ENCODE peak calls at places on chromosome 7, in seven cellular contexts. W is heart right ventricle; Z is pons; F is breast epithelium; Q is stimulated activated CD8-positive, alpha-beta memory T cell treated with anti-CD3 and anti-CD28 coated beads, Interleukin-15, amount 100 ng/mL, for 1 hour; I is choroid plexus epithelial cell; E is fibroblast of lung. K is an unnamed sample.

GRCh38 chr7:28395404-28395803 is 16.9 kb upstream of the CREB5 start:
- DNase-seq in W (no peak), Z (no peak), F (no peak), Q (no peak), I (no peak), E (no peak), K (no peak)

GRCh38 chr7:67618569-67619543 is 622.2 kb downstream of the TYW1 start:
- DNase-seq in W (peak; percentile 19), Z (no peak), F (no peak), Q (no peak), I (no peak), E (peak; percentile 3), K (no peak)

GRCh38 chr7:141102436-141102835 is 28.6 kb downstream of the TMEM178B start:
- DNase-seq in W (no peak), Z (no peak), F (no peak), Q (no peak), I (no peak), E (no peak), K (no peak)

GRCh38 chr7:25852249-25852994 is 299.6 kb upstream of the NFE2L3 start:
- DNase-seq in W (peak; percentile 36), Z (no peak), F (no peak), Q (no peak), I (peak; percentile 74), E (no peak), K (no peak)

GRCh38 chr7:79789584-79790345 is 336.3 kb upstream of the MAGI2 start:
- DNase-seq in W (no peak), Z (peak; percentile 9), F (no peak), Q (no peak), I (peak; percentile 77), E (peak; percentile 64), K (no peak)

GRCh38 chr7:129438281-129438838 is 4.1 kb downstream of the STRIP2 start:
- DNase-seq in W (no peak), Z (no peak), F (no peak), Q (no peak), I (no peak), E (no peak), K (no peak)

GRCh38 chr7:140689199-140690152 is 7.0 kb upstream of the NDUFB2 start:
- DNase-seq in W (no peak), Z (no peak), F (peak; percentile 8), Q (no peak), I (no peak), E (no peak), K (no peak)

GRCh38 chr7:1943933-1944618 is 274.0 kb downstream of the ELFN1 start:
- DNase-seq in W (peak; percentile 7), Z (no peak), F (no peak), Q (no peak), I (peak; percentile 26), E (no peak), K (no peak)

GRCh38 chr7:108290344-108291134 is 160.4 kb upstream of the LAMB4 start:
- DNase-seq in W (no peak), Z (no peak), F (no peak), Q (no peak), I (no peak), E (no peak), K (no peak)

GRCh38 chr7:1357601-1358271 is 101.5 kb downstream of the MICALL2 start:
- DNase-seq in W (no peak), Z (no peak), F (no peak), Q (no peak), I (no peak), E (no peak), K (no peak)

GRCh38 chr7:27966219-27966780 is 214.3 kb downstream of the JAZF1 start:
- DNase-seq in W (no peak), Z (no peak), F (no peak), Q (no peak), I (no peak), E (no peak), K (no peak)

GRCh38 chr7:134593530-134594392 is 44.9 kb downstream of the AKR1B15 start:
- DNase-seq in W (peak; percentile 65), Z (peak; percentile 99), F (peak; percentile 54), Q (no peak), I (peak; percentile 87), E (peak; percentile 92), K (no peak)

GRCh38 chr7:90593205-90593604 is 2.9 kb upstream of the CDK14 start:
- DNase-seq in W (no peak), Z (no peak), F (no peak), Q (no peak), I (peak; percentile 56), E (no peak), K (no peak)

GRCh38 chr7:155227788-155228458 is 69.8 kb upstream of the INSIG1 start:
- DNase-seq in W (no peak), Z (no peak), F (no peak), Q (no peak), I (no peak), E (no peak), K (no peak)

GRCh38 chr7:128833148-128833938 is 3.1 kb downstream of the FLNC start:
- DNase-seq in W (peak; percentile 61), Z (peak; percentile 87), F (peak; percentile 24), Q (no peak), I (peak; percentile 86), E (peak; percentile 95), K (peak; percentile 65)

GRCh38 chr7:44383566-44383965 is 58.2 kb upstream of the CAMK2B start:
- DNase-seq in W (no peak), Z (no peak), F (no peak), Q (no peak), I (peak; percentile 69), E (peak; percentile 83), K (no peak)

GRCh38 chr7:137172105-137172590 is 171.4 kb downstream of the PTN start:
- DNase-seq in W (no peak), Z (no peak), F (no peak), Q (no peak), I (no peak), E (no peak), K (no peak)

GRCh38 chr7:48028937-48029336 is at the start of gene SUN3:
- DNase-seq in W (no peak), Z (no peak), F (no peak), Q (no peak), I (no peak), E (no peak), K (no peak)

GRCh38 chr7:139032473-139032872 is 3.4 kb downstream of the ZC3HAV1L start:
- DNase-seq in W (no peak), Z (no peak), F (no peak), Q (no peak), I (no peak), E (no peak), K (no peak)

GRCh38 chr7:3312583-3312982 is 11.5 kb downstream of the SDK1 start:
- DNase-seq in W (no peak), Z (no peak), F (no peak), Q (no peak), I (no peak), E (no peak), K (no peak)

GRCh38 chr7:19470031-19470430 is 238.8 kb downstream of the POLR1F start:
- DNase-seq in W (no peak), Z (no peak), F (no peak), Q (no peak), I (peak; percentile 66), E (no peak), K (no peak)

GRCh38 chr7:147818338-147818737 is 772.2 kb upstream of the C7orf33 start:
- DNase-seq in W (no peak), Z (no peak), F (no peak), Q (no peak), I (no peak), E (no peak), K (no peak)

GRCh38 chr7:83161186-83161585 is 1.5 kb downstream of the PCLO start:
- DNase-seq in W (no peak), Z (no peak), F (no peak), Q (no peak), I (peak; percentile 17), E (peak; percentile 7), K (no peak)

GRCh38 chr7:43385309-43385680 is 197.6 kb upstream of the STK17A start:
- DNase-seq in W (no peak), Z (no peak), F (no peak), Q (no peak), I (no peak), E (no peak), K (no peak)

GRCh38 chr7:158283016-158283974 is 304.3 kb downstream of the PTPRN2 start:
- DNase-seq in W (no peak), Z (no peak), F (no peak), Q (no peak), I (no peak), E (no peak), K (no peak)

GRCh38 chr7:50730459-50731400 is 52.0 kb downstream of the GRB10 start:
- DNase-seq in W (no peak), Z (peak; percentile 55), F (no peak), Q (no peak), I (no peak), E (peak; percentile 34), K (no peak)

GRCh38 chr7:95682913-95683312 is 86.6 kb upstream of the PDK4 start:
- DNase-seq in W (no peak), Z (no peak), F (no peak), Q (no peak), I (peak; percentile 16), E (no peak), K (no peak)

GRCh38 chr7:116806046-116806944 is 56.1 kb upstream of the CAPZA2 start:
- DNase-seq in W (no peak), Z (no peak), F (no peak), Q (no peak), I (no peak), E (no peak), K (no peak)

GRCh38 chr7:46485481-46486065 is 564.5 kb upstream of the IGFBP3 start:
- DNase-seq in W (no peak), Z (no peak), F (no peak), Q (no peak), I (peak; percentile 58), E (peak; percentile 95), K (no peak)